ENCODE peak calls at places on chromosomes 6 and 20, in six cellular contexts. One of them, this sample, is unnamed.

GRCh38 chr20:44959082-44959895 is 908 bp downstream of the TOMM34 start:
- DNase-seq in mammary epithelial cell: peak
- DNase-seq in stimulated activated naive CD8-positive, alpha-beta T cell treated with anti-CD3 and anti-CD28 coated beads, Interleukin-15, Interleukin-2, amounts not matched to agents 100 U/mL and 50 U/mL, for 24 hours: peak
- DNase-seq in naive thymus-derived CD8-positive, alpha-beta T cell: peak
- DNase-seq in neural progenitor cell: peak
- DNase-seq in mesothelial cell of epicardium: no peak
- DNase-seq in this sample: peak

GRCh38 chr6:127328043-127328442 is 15.4 kb downstream of the ECHDC1 start:
- DNase-seq in stimulated activated naive CD8-positive, alpha-beta T cell treated with anti-CD3 and anti-CD28 coated beads, Interleukin-15, Interleukin-2, amounts not matched to agents 100 U/mL and 50 U/mL, for 24 hours: no peak
- DNase-seq in mesothelial cell of epicardium: no peak
- DNase-seq in mammary epithelial cell: peak
- DNase-seq in neural progenitor cell: no peak
- DNase-seq in naive thymus-derived CD8-positive, alpha-beta T cell: no peak
- DNase-seq in this sample: no peak

GRCh38 chr6:138410972-138411667 is 7.1 kb downstream of the HEBP2 start:
- DNase-seq in mammary epithelial cell: peak
- DNase-seq in mesothelial cell of epicardium: no peak
- DNase-seq in stimulated activated naive CD8-positive, alpha-beta T cell treated with anti-CD3 and anti-CD28 coated beads, Interleukin-15, Interleukin-2, amounts not matched to agents 100 U/mL and 50 U/mL, for 24 hours: no peak
- DNase-seq in naive thymus-derived CD8-positive, alpha-beta T cell: no peak
- DNase-seq in neural progenitor cell: no peak
- DNase-seq in this sample: no peak

GRCh38 chr6:130376921-130377320 is 11.1 kb downstream of the TMEM200A start:
- DNase-seq in mammary epithelial cell: no peak
- DNase-seq in mesothelial cell of epicardium: no peak
- DNase-seq in naive thymus-derived CD8-positive, alpha-beta T cell: no peak
- DNase-seq in stimulated activated naive CD8-positive, alpha-beta T cell treated with anti-CD3 and anti-CD28 coated beads, Interleukin-15, Interleukin-2, amounts not matched to agents 100 U/mL and 50 U/mL, for 24 hours: no peak
- DNase-seq in neural progenitor cell: no peak
- DNase-seq in this sample: no peak

GRCh38 chr6:112037783-112038216 is 16.1 kb upstream of the CCN6 start:
- DNase-seq in neural progenitor cell: no peak
- DNase-seq in stimulated activated naive CD8-positive, alpha-beta T cell treated with anti-CD3 and anti-CD28 coated beads, Interleukin-15, Interleukin-2, amounts not matched to agents 100 U/mL and 50 U/mL, for 24 hours: peak
- DNase-seq in naive thymus-derived CD8-positive, alpha-beta T cell: no peak
- DNase-seq in mesothelial cell of epicardium: no peak
- DNase-seq in mammary epithelial cell: peak
- DNase-seq in this sample: peak

GRCh38 chr6:55794136-55794812 is 81.1 kb downstream of the BMP5 start:
- DNase-seq in naive thymus-derived CD8-positive, alpha-beta T cell: no peak
- DNase-seq in mammary epithelial cell: peak
- DNase-seq in stimulated activated naive CD8-positive, alpha-beta T cell treated with anti-CD3 and anti-CD28 coated beads, Interleukin-15, Interleukin-2, amounts not matched to agents 100 U/mL and 50 U/mL, for 24 hours: no peak
- DNase-seq in neural progenitor cell: peak
- DNase-seq in mesothelial cell of epicardium: no peak
- DNase-seq in this sample: no peak

GRCh38 chr6:34792605-34793500 is 970 bp downstream of the BLTP3A start:
- DNase-seq in naive thymus-derived CD8-positive, alpha-beta T cell: no peak
- DNase-seq in mesothelial cell of epicardium: no peak
- DNase-seq in neural progenitor cell: peak
- DNase-seq in stimulated activated naive CD8-positive, alpha-beta T cell treated with anti-CD3 and anti-CD28 coated beads, Interleukin-15, Interleukin-2, amounts not matched to agents 100 U/mL and 50 U/mL, for 24 hours: peak
- DNase-seq in mammary epithelial cell: peak
- DNase-seq in this sample: peak

GRCh38 chr6:84554069-84554468 is 210.3 kb downstream of the TBX18 start:
- DNase-seq in mesothelial cell of epicardium: no peak
- DNase-seq in mammary epithelial cell: no peak
- DNase-seq in stimulated activated naive CD8-positive, alpha-beta T cell treated with anti-CD3 and anti-CD28 coated beads, Interleukin-15, Interleukin-2, amounts not matched to agents 100 U/mL and 50 U/mL, for 24 hours: no peak
- DNase-seq in naive thymus-derived CD8-positive, alpha-beta T cell: no peak
- DNase-seq in neural progenitor cell: no peak
- DNase-seq in this sample: no peak

GRCh38 chr6:31559958-31560696 is 12.0 kb upstream of the LTA start:
- DNase-seq in naive thymus-derived CD8-positive, alpha-beta T cell: peak
- DNase-seq in mammary epithelial cell: peak
- DNase-seq in stimulated activated naive CD8-positive, alpha-beta T cell treated with anti-CD3 and anti-CD28 coated beads, Interleukin-15, Interleukin-2, amounts not matched to agents 100 U/mL and 50 U/mL, for 24 hours: peak
- DNase-seq in neural progenitor cell: no peak
- DNase-seq in mesothelial cell of epicardium: no peak
- DNase-seq in this sample: peak

GRCh38 chr6:12298995-12299394 is 8.8 kb downstream of the EDN1 start:
- DNase-seq in mammary epithelial cell: no peak
- DNase-seq in naive thymus-derived CD8-positive, alpha-beta T cell: no peak
- DNase-seq in stimulated activated naive CD8-positive, alpha-beta T cell treated with anti-CD3 and anti-CD28 coated beads, Interleukin-15, Interleukin-2, amounts not matched to agents 100 U/mL and 50 U/mL, for 24 hours: no peak
- DNase-seq in mesothelial cell of epicardium: no peak
- DNase-seq in neural progenitor cell: no peak
- DNase-seq in this sample: no peak

GRCh38 chr20:11849976-11850670 is 67.6 kb upstream of the BTBD3 start:
- DNase-seq in naive thymus-derived CD8-positive, alpha-beta T cell: no peak
- DNase-seq in stimulated activated naive CD8-positive, alpha-beta T cell treated with anti-CD3 and anti-CD28 coated beads, Interleukin-15, Interleukin-2, amounts not matched to agents 100 U/mL and 50 U/mL, for 24 hours: no peak
- DNase-seq in mammary epithelial cell: peak
- DNase-seq in neural progenitor cell: no peak
- DNase-seq in mesothelial cell of epicardium: no peak
- DNase-seq in this sample: no peak

This sample was measured in activated CD4-positive, alpha-beta T cell treated with anti-CD3 and anti-CD28 coated beads for 36 hours.